ENCODE peak calls at places on chromosomes 5 and 9, in four cellular contexts. I is K562, L is GM12878, D is HepG2. J is an unnamed sample.

GRCh38 chr9:101028346-101029299 is at the start of gene PLPPR1:
- DNase-seq in I (no peak), L (no peak), D (peak; percentile 89), J (peak; percentile 85)

GRCh38 chr9:116151966-116152381 is 1.6 kb upstream of the PAPPA start:
- DNase-seq in I (no peak), L (no peak), D (no peak), J (no peak)

GRCh38 chr5:141525659-141526058 is 36.8 kb downstream of the PCDHGC5 start:
- DNase-seq in I (no peak), L (no peak), D (peak; percentile 13), J (no peak)

GRCh38 chr5:143495823-143496275 is 92.4 kb upstream of the NR3C1 start:
- DNase-seq in I (no peak), L (no peak), D (no peak), J (no peak)

GRCh38 chr5:150738862-150739261 is 20.0 kb downstream of the DCTN4 start:
- DNase-seq in I (no peak), L (no peak), D (no peak), J (no peak)

GRCh38 chr5:150428106-150428876 is 15.6 kb upstream of the CD74 start:
- DNase-seq in I (peak; percentile 59), L (no peak), D (peak; percentile 83), J (no peak)

GRCh38 chr9:34603610-34604231 is 8.2 kb downstream of the RPP25L start:
- DNase-seq in I (peak; percentile 75), L (peak; percentile 27), D (peak; percentile 62), J (peak; percentile 96)

GRCh38 chr5:36202521-36202961 is 39.2 kb downstream of the NADK2 start:
- DNase-seq in I (no peak), L (no peak), D (no peak), J (no peak)

GRCh38 chr9:98007251-98007928 is 24.2 kb downstream of the ANP32B start:
- DNase-seq in I (no peak), L (no peak), D (peak; percentile 10), J (no peak)

GRCh38 chr9:124392855-124393460 is 22.3 kb downstream of the PSMB7 start:
- DNase-seq in I (peak; percentile 47), L (no peak), D (no peak), J (no peak)

GRCh38 chr5:114243281-114243982 is 118.4 kb upstream of the KCNN2 start:
- DNase-seq in I (no peak), L (no peak), D (no peak), J (no peak)

GRCh38 chr5:114238771-114239313 is 123.0 kb upstream of the KCNN2 start:
- DNase-seq in I (no peak), L (no peak), D (no peak), J (no peak)

DNA sequence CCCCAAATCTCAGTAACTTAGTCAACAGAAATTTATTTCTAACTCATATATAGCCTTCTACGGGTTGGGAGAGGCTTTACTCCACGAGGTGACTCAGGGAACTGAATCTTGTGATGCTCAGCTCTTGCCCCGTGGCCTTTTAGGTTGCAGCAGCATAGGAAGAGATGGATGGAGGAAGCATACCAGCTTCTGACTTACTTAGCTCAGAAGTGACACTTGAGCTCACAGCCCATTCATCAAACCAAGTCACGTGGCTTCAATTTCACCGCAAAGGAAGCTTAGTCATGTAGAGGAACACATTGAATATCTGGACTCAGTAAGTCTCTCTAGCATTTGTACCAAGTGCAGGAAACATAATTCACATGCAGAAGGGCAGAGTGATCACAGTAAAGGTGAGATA is 124.1 kb upstream of the KCNN2 start:
- DNase-seq in I (no peak), L (no peak), D (no peak), J (no peak)
- TF ChIP-seq HDAC2 in I (no peak), L (no peak), D (no peak), J (no peak)

DNA sequence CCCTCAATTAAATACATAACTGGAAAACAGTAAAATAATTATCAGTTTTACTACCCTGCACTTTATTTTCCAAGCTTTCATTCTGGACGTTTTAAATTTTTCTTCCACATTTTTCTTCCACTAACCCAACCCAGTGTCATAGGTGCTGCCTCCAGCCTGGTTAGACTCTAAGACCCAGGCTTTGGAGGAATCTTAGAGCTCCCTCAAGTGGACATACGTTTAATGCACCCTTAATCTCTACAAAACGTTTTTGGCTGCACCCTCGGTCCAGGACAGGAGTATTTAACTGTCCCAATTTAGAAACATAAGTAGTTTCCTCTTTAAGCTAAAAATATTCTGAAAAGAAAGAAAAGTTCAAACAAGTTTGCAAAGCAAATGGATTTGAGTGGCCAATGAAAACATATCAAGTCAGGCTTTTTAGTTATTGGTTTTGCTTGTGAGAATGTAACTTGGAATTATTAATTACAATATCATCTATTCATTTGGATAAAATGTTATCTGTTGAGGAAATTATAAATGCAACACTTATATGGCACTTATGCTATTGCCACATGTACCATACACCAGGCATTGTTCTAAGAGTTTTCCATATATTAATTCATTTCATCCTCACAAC is 38.9 kb downstream of the CDH6 start:
- DNase-seq in I (peak; percentile 39), L (no peak), D (peak; percentile 48), J (no peak)
- TF ChIP-seq ZNF274 in I (no peak), L (no peak), D (no peak), J (no peak)

GRCh38 chr5:55231476-55232193 is 1.8 kb downstream of the CCNO start:
- DNase-seq in I (no peak), L (no peak), D (no peak), J (no peak)
- H3K9ac ChIP-seq in I (no peak overlapping the region), L (no peak overlapping the region), D (no peak overlapping the region), J (no peak overlapping the region)

GRCh38 chr5:10724799-10725507 is 36.1 kb downstream of the DAP start:
- DNase-seq in I (peak; percentile 86), L (no peak), D (peak; percentile 76), J (no peak)
- TF ChIP-seq HDAC2 in I (peak; percentile 56), L (no peak), D (no peak), J (no peak)

GRCh38 chr5:111158105-111158744 is 66.0 kb upstream of the CAMK4 start:
- DNase-seq in I (peak; percentile 72), L (peak; percentile 64), D (peak; percentile 56), J (peak; percentile 90)
- TF ChIP-seq ZNF274 in I (no peak), L (no peak), D (no peak), J (no peak)

GRCh38 chr9:128724744-128725211 is 851 bp upstream of the ZDHHC12 start:
- DNase-seq in I (peak; percentile 91), L (peak; percentile 32), D (peak; percentile 20), J (peak; percentile 73)
- H3K9ac ChIP-seq in I (peak overlapping the region; percentile 73), L (peak overlapping the region; percentile 74), D (peak overlapping the region; percentile 57), J (no peak overlapping the region)

DNA sequence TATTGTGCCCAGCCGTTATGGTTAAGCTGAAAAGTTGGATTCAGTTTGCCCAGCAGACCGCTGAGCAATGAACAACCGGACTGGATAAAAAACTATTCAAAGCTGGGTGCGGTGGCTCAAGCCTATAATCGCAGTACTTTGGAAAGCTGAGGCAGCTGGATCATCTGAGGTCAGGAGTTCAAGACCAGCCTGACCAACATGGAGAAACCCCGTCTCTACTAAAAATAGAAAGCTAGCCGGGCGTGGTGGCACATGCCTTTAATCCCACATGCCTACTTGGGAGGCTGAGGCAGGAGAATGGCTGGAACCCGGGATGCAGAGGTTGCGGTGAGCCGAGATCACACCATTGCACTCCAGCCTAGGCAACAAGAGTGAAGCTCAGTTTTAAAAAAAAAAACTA is 318.4 kb downstream of the RAB3C start:
- DNase-seq in I (no peak), L (no peak), D (no peak), J (no peak)
- TF ChIP-seq HDAC2 in I (no peak), L (no peak), D (no peak), J (no peak)

GRCh38 chr9:5851445-5851844 is 18.5 kb upstream of the ERMP1 start:
- DNase-seq in I (no peak), L (peak; percentile 90), D (no peak), J (no peak)
- TF ChIP-seq ZNF274 in I (no peak), L (no peak), D (no peak), J (no peak)

GRCh38 chr9:134026981-134027380 is 1.7 kb downstream of the BRD3OS start:
- DNase-seq in I (no peak), L (no peak), D (no peak), J (no peak)

GRCh38 chr9:134025606-134026541 is 593 bp downstream of the BRD3OS start:
- DNase-seq in I (peak; percentile 62), L (no peak), D (peak; percentile 36), J (peak; percentile 77)

GRCh38 chr9:134026561-134026960 is 1.3 kb downstream of the BRD3OS start:
- DNase-seq in I (no peak), L (no peak), D (no peak), J (no peak)

GRCh38 chr9:134024828-134025605 is at the start of gene BRD3OS:
- DNase-seq in I (peak; percentile 92), L (peak; percentile 93), D (peak; percentile 88), J (peak; percentile 88)

DNA sequence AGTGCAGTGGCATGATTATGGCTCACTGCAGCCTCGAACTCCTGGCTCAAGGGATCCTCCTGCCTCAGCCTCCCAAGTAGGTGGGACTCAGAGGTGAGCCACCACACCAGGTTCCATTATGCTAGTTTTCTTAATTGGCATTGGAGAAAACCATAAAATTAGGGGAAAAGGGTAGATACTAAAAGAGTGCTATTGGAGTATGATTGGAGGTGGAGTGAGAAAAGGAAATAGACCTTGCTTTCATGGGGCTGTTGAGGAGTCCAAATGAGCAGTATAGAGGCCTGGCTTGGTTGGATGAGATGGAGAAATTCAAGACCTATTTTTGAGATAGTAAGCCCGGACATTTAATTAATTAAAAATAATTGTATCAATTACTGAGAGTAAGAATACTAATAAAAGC is 888 bp upstream of the BRD3OS start:
- DNase-seq in I (no peak), L (no peak), D (no peak), J (no peak)
- H3K9ac ChIP-seq in I (no peak overlapping the region), L (no peak overlapping the region), D (no peak overlapping the region), J (no peak overlapping the region)

GRCh38 chr5:157165668-157166067 is 396 bp downstream of the GARIN3 start:
- DNase-seq in I (no peak), L (no peak), D (no peak), J (no peak)
- TF ChIP-seq HDAC2 in I (no peak), L (no peak), D (no peak), J (no peak)